ENCODE peak calls at places on chromosomes 5 and 9, in five cellular contexts. T, J, L, O and G are unnamed samples.

GRCh38 chr9:8725635-8726034 is 926.1 kb upstream of the DMAC1 start:
- DNase-seq in O (no peak), T (no peak), J (no peak), L (no peak), G (no peak)

GRCh38 chr9:35906923-35907699 is 1.1 kb downstream of the HRCT1 start:
- DNase-seq in J (no peak), T (peak; percentile 69), L (peak; percentile 90), O (no peak), G (no peak)

GRCh38 chr5:61327761-61328753 is 4.0 kb upstream of the ZSWIM6 start:
- DNase-seq in L (peak; percentile 90), J (no peak), O (no peak), T (no peak), G (peak; percentile 33)

GRCh38 chr9:86353591-86354047 is 591 bp downstream of the TUT7 start:
- DNase-seq in J (peak; percentile 12), T (no peak), O (no peak), L (peak; percentile 55), G (no peak)

GRCh38 chr9:132241840-132242620 is 80.2 kb downstream of the NTNG2 start:
- DNase-seq in J (peak; percentile 53), T (peak; percentile 41), L (no peak), O (peak; percentile 50), G (peak; percentile 46)

GRCh38 chr5:153658606-153659005 is 168.1 kb downstream of the GRIA1 start:
- DNase-seq in L (peak; percentile 28), T (no peak), O (no peak), J (no peak), G (no peak)

GRCh38 chr5:128082551-128083032 is 974 bp upstream of the SLC12A2 start:
- DNase-seq in O (no peak), L (no peak), J (no peak), T (no peak), G (no peak)

GRCh38 chr5:132839426-132840301 is 9.2 kb upstream of the SHROOM1 start:
- DNase-seq in O (no peak), T (no peak), L (peak; percentile 77), J (no peak), G (no peak)

GRCh38 chr5:57805732-57806131 is 323.1 kb upstream of the ACTBL2 start:
- DNase-seq in L (peak; percentile 39), J (no peak), T (no peak), O (no peak), G (no peak)

GRCh38 chr9:70165006-70165602 is 93.7 kb upstream of the SMC5 start:
- DNase-seq in O (no peak), T (no peak), L (no peak), J (no peak), G (no peak)

GRCh38 chr5:67214713-67215591 is 18.4 kb upstream of the CD180 start:
- DNase-seq in T (no peak), L (no peak), J (no peak), O (no peak), G (peak; percentile 26)

GRCh38 chr5:34669931-34670516 is 13.9 kb downstream of the RAI14 start:
- DNase-seq in J (no peak), L (peak; percentile 25), O (no peak), T (no peak), G (no peak)

GRCh38 chr5:146441896-146442295 is 5.2 kb upstream of the TCERG1 start:
- DNase-seq in O (no peak), J (no peak), L (peak; percentile 53), T (no peak), G (no peak)

GRCh38 chr5:172953776-172954189 is 5.4 kb upstream of the RPL26L1 start:
- DNase-seq in T (no peak), L (peak; percentile 98), O (no peak), J (no peak), G (no peak)

GRCh38 chr5:78360674-78361225 is 333 bp downstream of the SCAMP1 start:
- DNase-seq in L (no peak), J (peak; percentile 76), O (peak; percentile 79), T (peak; percentile 40), G (peak; percentile 66)

GRCh38 chr9:135830496-135830895 is 76.8 kb downstream of the CAMSAP1 start:
- DNase-seq in L (no peak), J (no peak), T (no peak), O (no peak), G (no peak)

GRCh38 chr5:73853091-73853490 is 227.1 kb downstream of the ARHGEF28 start:
- DNase-seq in L (peak; percentile 84), T (no peak), J (no peak), O (no peak), G (no peak)

GRCh38 chr9:69785757-69786156 is 25.9 kb upstream of the PTAR1 start:
- DNase-seq in O (no peak), T (no peak), L (peak; percentile 50), J (no peak), G (no peak)

GRCh38 chr9:108241384-108241783 is 614.4 kb downstream of the ACTL7B start:
- DNase-seq in J (no peak), T (no peak), L (peak; percentile 5), O (no peak), G (no peak)

DNA sequence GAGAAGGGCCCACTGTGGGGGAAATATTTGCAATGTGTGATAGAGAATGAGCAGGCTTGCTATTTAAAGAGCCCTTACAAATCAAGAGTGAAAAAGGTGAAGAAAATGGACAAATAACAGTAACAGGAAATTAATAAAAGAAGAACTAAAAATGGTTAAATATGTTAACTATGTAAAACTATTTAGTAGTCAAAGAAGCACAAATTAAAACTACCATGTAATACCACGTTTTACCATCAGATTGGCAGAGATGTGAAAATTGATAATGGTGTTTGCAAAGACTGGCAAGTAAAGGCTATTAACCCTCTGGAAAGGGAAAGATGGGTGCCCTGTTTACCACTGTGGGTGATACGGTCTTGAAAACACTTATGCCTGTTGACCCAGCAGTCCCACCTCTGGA is 23.2 kb upstream of the GRHPR start:
- DNase-seq in O (no peak), T (no peak), J (no peak), L (no peak), G (no peak)
- H3K4me1 ChIP-seq in O (no peaks in the 10 kb centered on the region), T (no peaks in the 10 kb centered on the region), J (no peaks in the 10 kb centered on the region), L (no peaks in the 10 kb centered on the region), G (no peaks in the 10 kb centered on the region)

GRCh38 chr9:114236391-114237138 is 81.2 kb downstream of the COL27A1 start:
- DNase-seq in J (no peak), L (no peak), T (no peak), O (no peak), G (no peak)
- H3K27ac ChIP-seq in J (no peak overlapping the region), L (no peak overlapping the region), T (no peak overlapping the region), O (no peak overlapping the region), G (no peak overlapping the region)

DNA sequence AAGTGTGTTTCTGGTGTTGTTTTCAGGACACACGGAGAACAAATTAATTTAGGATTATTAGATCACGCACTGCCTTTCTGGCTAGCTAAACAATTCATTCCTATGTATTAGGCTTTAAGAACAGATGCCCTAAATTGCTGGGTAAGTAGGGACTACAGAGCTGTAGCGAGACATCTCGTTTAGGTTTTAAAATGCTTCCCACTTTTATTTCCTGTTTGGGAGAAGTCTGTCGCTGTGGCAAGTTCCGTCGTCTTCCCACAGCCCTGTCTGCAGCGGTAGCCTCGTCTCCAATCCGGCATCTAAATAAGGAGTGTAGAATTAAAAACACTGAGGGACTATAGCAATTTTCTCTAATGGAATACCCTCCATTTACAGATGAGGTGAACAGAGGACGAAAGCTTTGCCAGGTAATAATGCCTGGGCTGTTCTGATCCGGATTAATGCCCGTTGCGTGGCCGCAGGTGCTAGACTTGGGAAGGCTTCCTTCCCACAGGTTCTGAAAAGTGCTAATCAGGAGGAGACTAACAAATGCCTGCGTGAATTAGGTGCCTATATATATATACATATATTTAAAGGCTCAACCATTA is 1.3 kb upstream of the TRIM36 start:
- DNase-seq in L (peak; percentile 8), O (no peak), J (no peak), T (no peak), G (no peak)
- H3K27me3 ChIP-seq in L (peaks cover 80% of the 10 kb centered on the region), O (peaks cover 48% of the 10 kb centered on the region), J (peaks cover 20% of the 10 kb centered on the region), T (peaks cover 72% of the 10 kb centered on the region), G (peaks cover 49% of the 10 kb centered on the region)

GRCh38 chr9:134408939-134409737 is 82.9 kb downstream of the RXRA start:
- DNase-seq in J (no peak), T (no peak), L (no peak), O (no peak), G (no peak)
- H3K4me1 ChIP-seq in J (peaks cover 39% of the 10 kb centered on the region), T (peaks cover 100% of the 10 kb centered on the region), L (peaks cover 38% of the 10 kb centered on the region), O (peaks cover 42% of the 10 kb centered on the region), G (peaks cover 40% of the 10 kb centered on the region)

GRCh38 chr5:116652903-116653302 is 78.3 kb upstream of the SEMA6A start:
- DNase-seq in L (no peak), J (no peak), T (no peak), O (no peak), G (no peak)
- H3K27ac ChIP-seq in L (no peak overlapping the region), J (no peak overlapping the region), T (peak overlapping the region; percentile 36), O (no peak overlapping the region), G (no peak overlapping the region)

GRCh38 chr5:1001406-1002270 is 7.0 kb upstream of the NKD2 start:
- DNase-seq in J (no peak), T (peak; percentile 10), L (no peak), O (no peak), G (no peak)
- H3K27me3 ChIP-seq in J (no peaks in the 10 kb centered on the region), T (no peaks in the 10 kb centered on the region), L (peaks cover 20% of the 10 kb centered on the region), O (peaks cover 4% of the 10 kb centered on the region), G (peaks cover 8% of the 10 kb centered on the region)